ENCODE peak calls at places on chromosomes 1 and 21, in six cellular contexts. B, U, J, L, N and V are unnamed samples.

GRCh38 chr1:226063362-226064167 is 1.0 kb downstream of the H3-3A start:
- DNase-seq in N (peak), U (peak), J (peak), L (peak), B (peak), V (peak)

GRCh38 chr1:180953791-180954721 is 41.4 kb downstream of the KIAA1614 start:
- DNase-seq in U (no peak), J (peak), N (peak), B (peak), L (peak), V (peak)

GRCh38 chr21:29943885-29944284 is 4.1 kb upstream of the GRIK1 start:
- DNase-seq in L (no peak), U (no peak), B (no peak), J (no peak), N (no peak), V (no peak)

GRCh38 chr1:5758859-5759578 is 233.2 kb downstream of the NPHP4 start:
- DNase-seq in N (no peak), L (no peak), B (no peak), J (no peak), U (no peak), V (no peak)

GRCh38 chr1:156465747-156466365 is 34.7 kb downstream of the MEF2D start:
- DNase-seq in J (no peak), N (no peak), B (no peak), L (no peak), U (no peak), V (no peak)

GRCh38 chr1:158007949-158008386 is 14.5 kb downstream of the KIRREL1 start:
- DNase-seq in N (no peak), B (no peak), U (no peak), J (no peak), L (no peak), V (no peak)

GRCh38 chr1:18793164-18793563 is 66.3 kb downstream of the TAS1R2 start:
- DNase-seq in N (no peak), J (no peak), U (no peak), L (no peak), B (no peak), V (no peak)

GRCh38 chr1:166603296-166603695 is 236.0 kb upstream of the POGK start:
- DNase-seq in N (no peak), B (no peak), L (no peak), J (no peak), U (no peak), V (no peak)

GRCh38 chr1:216742625-216743024 is 19.4 kb upstream of the ESRRG start:
- DNase-seq in J (no peak), U (no peak), L (no peak), B (no peak), N (no peak), V (no peak)

GRCh38 chr1:164369698-164370365 is 189.2 kb upstream of the PBX1 start:
- DNase-seq in B (no peak), L (no peak), N (no peak), J (no peak), U (peak), V (no peak)

GRCh38 chr1:200036616-200037270 is 9.2 kb downstream of the NR5A2 start:
- DNase-seq in N (no peak), U (no peak), L (no peak), J (no peak), B (no peak), V (no peak)

GRCh38 chr1:1331068-1331965 is at the start of gene TAS1R3:
- DNase-seq in J (no peak), B (no peak), N (no peak), L (no peak), U (no peak), V (no peak)

GRCh38 chr21:34952701-34953100 is 96.4 kb downstream of the RUNX1 start:
- DNase-seq in B (no peak), U (no peak), N (no peak), L (no peak), J (no peak), V (no peak)

GRCh38 chr1:8089535-8090228 is 63.6 kb upstream of the ERRFI1 start:
- DNase-seq in N (no peak), U (no peak), L (no peak), J (no peak), B (no peak), V (no peak)

GRCh38 chr1:6502000-6502891 is 10.8 kb upstream of the PLEKHG5 start:
- DNase-seq in N (no peak), J (no peak), L (no peak), U (no peak), B (no peak), V (no peak)

GRCh38 chr1:31348449-31348848 is 24.4 kb downstream of the FABP3 start:
- DNase-seq in B (no peak), N (no peak), U (no peak), L (no peak), J (no peak), V (no peak)

GRCh38 chr1:6473974-6474814 is 8.2 kb upstream of the TNFRSF25 start:
- DNase-seq in U (no peak), J (no peak), B (no peak), L (no peak), N (no peak), V (no peak)

GRCh38 chr1:219296916-219297315 is 123.2 kb downstream of the LYPLAL1 start:
- DNase-seq in L (no peak), J (no peak), N (no peak), U (no peak), B (no peak), V (no peak)

GRCh38 chr1:89271616-89272015 is 1.0 kb downstream of the GBP5 start:
- DNase-seq in J (no peak), B (no peak), U (no peak), N (no peak), L (no peak), V (no peak)

GRCh38 chr1:54391450-54392071 is 14.6 kb downstream of the SSBP3 start:
- DNase-seq in J (no peak), U (no peak), L (no peak), B (no peak), N (no peak), V (no peak)

GRCh38 chr21:42195378-42196031 is 23.4 kb upstream of the ABCG1 start:
- DNase-seq in J (no peak), B (no peak), U (no peak), L (no peak), N (no peak), V (no peak)

GRCh38 chr21:45169001-45169400 is 94.6 kb downstream of the ADARB1 start:
- DNase-seq in L (no peak), N (no peak), J (no peak), B (no peak), U (no peak), V (no peak)

GRCh38 chr1:157819886-157820285 is at the start of gene FCRL1:
- DNase-seq in B (no peak), L (no peak), J (no peak), U (no peak), N (no peak), V (no peak)

GRCh38 chr21:32977216-32977615 is 48.5 kb upstream of the OLIG2 start:
- DNase-seq in N (no peak), B (no peak), J (no peak), L (no peak), U (no peak), V (no peak)

GRCh38 chr1:101219919-101220695 is 16.7 kb upstream of the S1PR1 start:
- DNase-seq in L (no peak), B (no peak), N (no peak), U (no peak), J (no peak), V (no peak)

GRCh38 chr1:31830511-31830910 is 14.7 kb upstream of the SPOCD1 start:
- DNase-seq in N (no peak), B (no peak), U (no peak), L (no peak), J (no peak), V (no peak)

GRCh38 chr1:153643100-153643499 is 9.2 kb downstream of the CHTOP start:
- DNase-seq in J (no peak), L (no peak), N (no peak), B (no peak), U (no peak), V (no peak)

GRCh38 chr1:223363856-223364684 is at the start of gene SUSD4:
- DNase-seq in J (peak), L (peak), N (peak), U (peak), B (peak), V (peak)

GRCh38 chr1:226310123-226310540 is 1.2 kb upstream of the LIN9 start:
- DNase-seq in J (no peak), L (no peak), N (no peak), B (no peak), U (no peak), V (no peak)

GRCh38 chr1:168468042-168468809 is 75.6 kb downstream of the XCL2 start:
- DNase-seq in B (no peak), L (no peak), U (no peak), N (no peak), J (no peak), V (no peak)

GRCh38 chr21:44298301-44298700 is 1.6 kb upstream of the PFKL start:
- DNase-seq in N (no peak), L (no peak), J (no peak), U (no peak), B (no peak), V (no peak)

GRCh38 chr1:213666113-213666512 is 321.7 kb upstream of the PROX1 start:
- DNase-seq in L (no peak), U (no peak), J (no peak), N (no peak), B (no peak), V (no peak)

GRCh38 chr1:153957744-153958110 is 685 bp downstream of the CRTC2 start:
- DNase-seq in U (no peak), N (peak), B (no peak), J (no peak), L (peak), V (peak)

GRCh38 chr1:235646463-235646862 is 3.1 kb downstream of the GNG4 start:
- DNase-seq in J (no peak), B (no peak), N (no peak), U (no peak), L (no peak), V (no peak)

GRCh38 chr1:205294914-205295310 is 26.6 kb downstream of the NUAK2 start:
- DNase-seq in J (no peak), N (no peak), U (no peak), L (no peak), B (no peak), V (no peak)

GRCh38 chr1:83764209-83764608 is 234.7 kb downstream of the TTLL7 start:
- DNase-seq in J (no peak), U (no peak), N (no peak), L (no peak), B (no peak), V (no peak)

GRCh38 chr1:24641646-24642151 is 1.4 kb upstream of the SRRM1 start:
- DNase-seq in B (peak), L (no peak), N (peak), J (peak), U (no peak), V (no peak)

GRCh38 chr1:66489146-66489545 is 44.8 kb upstream of the SGIP1 start:
- DNase-seq in L (no peak), N (no peak), B (no peak), U (no peak), J (no peak), V (no peak)

GRCh38 chr1:41664861-41665640 is 180.6 kb upstream of the EDN2 start:
- DNase-seq in B (no peak), U (no peak), N (no peak), J (no peak), L (no peak), V (no peak)

GRCh38 chr1:213284626-213285025 is 233.6 kb downstream of the RPS6KC1 start:
- DNase-seq in J (no peak), B (no peak), U (no peak), N (no peak), L (no peak), V (no peak)